ENCODE peak calls at places on chromosome 19, in six cellular contexts. Y is lung microvascular endothelial cell, Z is brain pericyte, B is left ventricle myocardium inferior, J is stromal cell of bone marrow, H is left cardiac atrium. D is an unnamed sample.

GRCh38 chr19:35959040-35959967 is 23.1 kb downstream of the LRFN3 start:
- DNase-seq in Y (no peak), Z (no peak), B (peak; percentile 51), J (no peak), H (peak; percentile 40), D (no peak)

GRCh38 chr19:18265611-18265981 is 8.7 kb downstream of the IQCN start:
- DNase-seq in Y (no peak), Z (no peak), B (no peak), J (no peak), H (no peak), D (no peak)

GRCh38 chr19:6738726-6739389 is 622 bp upstream of the TRIP10 start:
- DNase-seq in Y (peak; percentile 29), Z (no peak), B (peak; percentile 60), J (no peak), H (peak; percentile 68), D (no peak)

GRCh38 chr19:34172661-34173144 is 399 bp downstream of the LSM14A start:
- DNase-seq in Y (peak; percentile 31), Z (no peak), B (peak; percentile 31), J (no peak), H (peak; percentile 30), D (no peak)

GRCh38 chr19:16679811-16680210 is 18.9 kb downstream of the TMEM38A start:
- DNase-seq in Y (no peak), Z (no peak), B (no peak), J (no peak), H (no peak), D (no peak)

GRCh38 chr19:8148088-8148409 is 1.3 kb downstream of the FBN3 start:
- DNase-seq in Y (no peak), Z (no peak), B (no peak), J (no peak), H (no peak), D (no peak)

GRCh38 chr19:39157997-39158389 is 32.4 kb downstream of the PAK4 start:
- DNase-seq in Y (no peak), Z (no peak), B (no peak), J (no peak), H (no peak), D (no peak)

GRCh38 chr19:31555634-31556215 is 206.5 kb upstream of the TSHZ3 start:
- DNase-seq in Y (no peak), Z (no peak), B (no peak), J (no peak), H (no peak), D (no peak)

GRCh38 chr19:27780367-27781065 is 1432.4 kb downstream of the UQCRFS1 start:
- DNase-seq in Y (no peak), Z (no peak), B (no peak), J (no peak), H (no peak), D (no peak)

GRCh38 chr19:28913626-28914025 is 299.3 kb downstream of the UQCRFS1 start:
- DNase-seq in Y (no peak), Z (no peak), B (no peak), J (no peak), H (no peak), D (no peak)

GRCh38 chr19:970695-971094 is 13.4 kb upstream of the WDR18 start:
- DNase-seq in Y (no peak), Z (no peak), B (no peak), J (no peak), H (no peak), D (no peak)

GRCh38 chr19:49430678-49431329 is 5.6 kb downstream of the GFY start:
- DNase-seq in Y (peak; percentile 16), Z (no peak), B (no peak), J (no peak), H (no peak), D (no peak)

GRCh38 chr19:55536951-55537740 is at the start of gene SBK2:
- DNase-seq in Y (no peak), Z (no peak), B (no peak), J (no peak), H (peak; percentile 74), D (no peak)

GRCh38 chr19:50794074-50794777 is 4.0 kb downstream of the ACP4 start:
- DNase-seq in Y (no peak), Z (no peak), B (no peak), J (no peak), H (no peak), D (no peak)

GRCh38 chr19:33664744-33665143 is 43.0 kb downstream of the CHST8 start:
- DNase-seq in Y (no peak), Z (no peak), B (no peak), J (no peak), H (no peak), D (no peak)

GRCh38 chr19:53912653-53913052 is 3.6 kb downstream of the CACNG7 start:
- DNase-seq in Y (no peak), Z (no peak), B (no peak), J (no peak), H (no peak), D (no peak)

GRCh38 chr19:1111641-1112253 is 8.0 kb downstream of the GPX4 start:
- DNase-seq in Y (no peak), Z (no peak), B (no peak), J (no peak), H (no peak), D (no peak)

GRCh38 chr19:48497728-48498575 is 13.7 kb downstream of the LMTK3 start:
- DNase-seq in Y (no peak), Z (no peak), B (no peak), J (no peak), H (no peak), D (no peak)

GRCh38 chr19:18438331-18439024 is 545 bp upstream of the ISYNA1 start:
- DNase-seq in Y (no peak), Z (no peak), B (peak; percentile 60), J (no peak), H (peak; percentile 83), D (no peak)

GRCh38 chr19:4877753-4878490 is 10.5 kb upstream of the PLIN3 start:
- DNase-seq in Y (no peak), Z (no peak), B (peak; percentile 60), J (no peak), H (peak; percentile 23), D (no peak)

GRCh38 chr19:44648536-44649370 is 5.0 kb downstream of the PVR start:
- DNase-seq in Y (peak; percentile 55), Z (no peak), B (peak; percentile 31), J (no peak), H (peak; percentile 47), D (peak; percentile 61)

GRCh38 chr19:45640849-45641273 is 1.7 kb upstream of the EML2 start:
- DNase-seq in Y (no peak), Z (no peak), B (no peak), J (no peak), H (no peak), D (no peak)

GRCh38 chr19:1000591-1001537 is 645 bp downstream of the GRIN3B start:
- DNase-seq in Y (no peak), Z (no peak), B (no peak), J (no peak), H (no peak), D (no peak)

GRCh38 chr19:35468637-35469036 is 20.6 kb downstream of the FFAR2 start:
- DNase-seq in Y (peak; percentile 36), Z (no peak), B (peak; percentile 39), J (peak; percentile 2), H (peak; percentile 51), D (no peak)

GRCh38 chr19:14072535-14073231 is at the start of gene MISP3:
- DNase-seq in Y (peak; percentile 49), Z (no peak), B (peak; percentile 49), J (no peak), H (peak; percentile 61), D (no peak)

GRCh38 chr19:38808741-38809140 is 4.0 kb downstream of the LGALS4 start:
- DNase-seq in Y (no peak), Z (no peak), B (no peak), J (no peak), H (no peak), D (no peak)

GRCh38 chr19:37763488-37763887 is 15.9 kb downstream of the ZNF573 start:
- DNase-seq in Y (no peak), Z (no peak), B (no peak), J (no peak), H (no peak), D (no peak)

GRCh38 chr19:15464394-15465385 is at the start of gene RASAL3:
- DNase-seq in Y (no peak), Z (no peak), B (no peak), J (no peak), H (no peak), D (no peak)

GRCh38 chr19:35592226-35592625 is 6.3 kb downstream of the PMIS2 start:
- DNase-seq in Y (peak; percentile 47), Z (no peak), B (no peak), J (peak; percentile 6), H (no peak), D (no peak)

GRCh38 chr19:41734585-41734984 is 20.7 kb upstream of the CEACAM6 start:
- DNase-seq in Y (no peak), Z (no peak), B (no peak), J (no peak), H (no peak), D (no peak)

GRCh38 chr19:10004617-10005016 is 5.7 kb downstream of the COL5A3 start:
- DNase-seq in Y (no peak), Z (no peak), B (no peak), J (no peak), H (no peak), D (no peak)

GRCh38 chr19:55683449-55684261 is 8.6 kb downstream of the EPN1 start:
- DNase-seq in Y (no peak), Z (no peak), B (no peak), J (no peak), H (no peak), D (no peak)

GRCh38 chr19:43776285-43776684 is 4.5 kb downstream of the KCNN4 start:
- DNase-seq in Y (no peak), Z (no peak), B (no peak), J (no peak), H (no peak), D (no peak)

GRCh38 chr19:45657520-45658163 is 10.4 kb upstream of the GIPR start:
- DNase-seq in Y (no peak), Z (no peak), B (no peak), J (no peak), H (no peak), D (no peak)

GRCh38 chr19:33292595-33293254 is 9.6 kb downstream of the CEBPA start:
- DNase-seq in Y (no peak), Z (no peak), B (no peak), J (no peak), H (no peak), D (no peak)

GRCh38 chr19:55340144-55340783 is 588 bp downstream of the KMT5C start:
- DNase-seq in Y (no peak), Z (no peak), B (no peak), J (no peak), H (no peak), D (no peak)

GRCh38 chr19:48819366-48819816 is 8.6 kb upstream of the BCAT2 start:
- DNase-seq in Y (peak; percentile 16), Z (peak; percentile 63), B (peak; percentile 89), J (peak; percentile 93), H (peak; percentile 90), D (peak; percentile 98)

GRCh38 chr19:45147835-45148676 is 12.7 kb downstream of the NKPD1 start:
- DNase-seq in Y (no peak), Z (no peak), B (no peak), J (no peak), H (no peak), D (no peak)